ENCODE peak calls at places on chromosomes 5 and 9, in four cellular contexts. L is neuronal stem cell, A is astrocyte of the spinal cord, S is Karpas-422. I is an unnamed sample.
A peak's percentile ranks its signal among the peaks of the same experiment; 100 is the strongest.

GRCh38 chr5:11177993-11178711 is 417.1 kb upstream of the DAP start:
- DNase-seq in L (no peak), A (no peak), S (peak; percentile 15), I (no peak)

GRCh38 chr9:21316032-21316842 is 11.1 kb upstream of the IFNA5 start:
- DNase-seq in L (no peak), A (no peak), S (no peak), I (no peak)

GRCh38 chr5:93296338-93296737 is 284.7 kb downstream of the NR2F1-AS1 start:
- DNase-seq in L (no peak), A (no peak), S (no peak), I (no peak)

GRCh38 chr9:75039006-75039405 is 10.9 kb upstream of the CARNMT1 start:
- DNase-seq in L (no peak), A (peak; percentile 45), S (no peak), I (peak; percentile 4)

GRCh38 chr5:71790433-71790832 is 71.4 kb downstream of the CARTPT start:
- DNase-seq in L (no peak), A (no peak), S (no peak), I (no peak)

GRCh38 chr5:113226337-113226736 is 208.5 kb downstream of the TSSK1B start:
- DNase-seq in L (no peak), A (no peak), S (no peak), I (no peak)

GRCh38 chr9:138075961-138076649 is 198.5 kb downstream of the CACNA1B start:
- DNase-seq in L (no peak), A (no peak), S (no peak), I (no peak)

GRCh38 chr5:16713386-16713928 is 96.7 kb upstream of the RETREG1 start:
- DNase-seq in L (peak; percentile 98), A (peak; percentile 79), S (no peak), I (peak; percentile 66)

GRCh38 chr5:116532762-116533525 is 41.7 kb downstream of the SEMA6A start:
- DNase-seq in L (no peak), A (no peak), S (no peak), I (no peak)

GRCh38 chr5:25701936-25702335 is 1057.2 kb upstream of the CDH10 start:
- DNase-seq in L (no peak), A (no peak), S (no peak), I (no peak)

GRCh38 chr5:143398451-143399237 is 4.8 kb downstream of the NR3C1 start:
- DNase-seq in L (no peak), A (peak; percentile 45), S (peak; percentile 83), I (peak; percentile 45)

GRCh38 chr9:116409659-116410058 is 256.1 kb downstream of the PAPPA start:
- DNase-seq in L (no peak), A (no peak), S (no peak), I (no peak)

GRCh38 chr9:128114326-128115186 is 13.0 kb downstream of the PTGES2 start:
- DNase-seq in L (no peak), A (no peak), S (peak; percentile 38), I (no peak)

GRCh38 chr5:54442271-54442670 is 13.2 kb upstream of the HSPB3 start:
- DNase-seq in L (no peak), A (no peak), S (no peak), I (no peak)

GRCh38 chr5:150234606-150235547 is 45.0 kb downstream of the SLC6A7 start:
- DNase-seq in L (no peak), A (no peak), S (no peak), I (no peak)

GRCh38 chr5:120096413-120096812 is 367.7 kb upstream of the PRR16 start:
- DNase-seq in L (no peak), A (peak; percentile 33), S (no peak), I (peak; percentile 59)
- H3K4me3 ChIP-seq in L (no peak overlapping the region), A (no peak overlapping the region), S (no peak overlapping the region), I (peak overlapping the region; percentile 29)

GRCh38 chr5:73989956-73990355 is 364.0 kb downstream of the ARHGEF28 start:
- DNase-seq in L (no peak), A (no peak), S (no peak), I (no peak)
- H3K4me3 ChIP-seq in L (no peak overlapping the region), A (no peak overlapping the region), S (no peak overlapping the region), I (no peak overlapping the region)

GRCh38 chr9:114181583-114182409 is 26.5 kb downstream of the COL27A1 start:
- DNase-seq in L (no peak), A (no peak), S (no peak), I (peak; percentile 17)
- H3K4me3 ChIP-seq in L (no peak overlapping the region), A (no peak overlapping the region), S (no peak overlapping the region), I (no peak overlapping the region)

GRCh38 chr9:90697782-90698181 is 55.2 kb upstream of the DIRAS2 start:
- DNase-seq in L (no peak), A (no peak), S (no peak), I (no peak)

GRCh38 chr9:90702431-90702830 is 59.8 kb upstream of the DIRAS2 start:
- DNase-seq in L (no peak), A (no peak), S (no peak), I (no peak)

DNA sequence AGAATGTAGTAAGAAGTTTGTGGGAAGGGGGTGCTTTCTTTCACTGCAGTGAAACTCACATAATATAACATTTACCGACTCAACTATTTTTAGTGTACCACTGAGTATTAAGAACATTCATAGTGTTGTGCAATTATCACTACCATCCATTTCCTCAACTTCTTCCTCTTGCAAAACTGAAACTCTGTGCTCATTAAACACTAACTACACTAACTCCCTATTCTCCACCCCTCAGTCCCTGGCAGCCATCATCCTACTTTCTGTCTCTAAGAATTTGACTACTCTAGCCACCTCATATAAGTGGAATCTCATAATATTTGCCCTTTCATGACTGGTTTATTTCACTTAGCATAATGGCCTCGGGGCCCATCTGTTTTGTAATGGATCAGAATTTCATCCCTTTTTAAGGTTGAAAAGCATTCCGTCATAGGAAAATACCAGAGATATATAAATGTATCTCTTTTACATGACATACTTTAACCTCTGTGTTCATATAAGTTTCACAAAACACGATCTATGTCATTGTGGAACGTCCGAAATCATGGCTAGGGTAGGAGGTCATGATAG is 56.3 kb upstream of the DIRAS2 start:
- DNase-seq in L (no peak), A (no peak), S (no peak), I (no peak)
- H3K4me3 ChIP-seq in L (no peak overlapping the region), A (no peak overlapping the region), S (no peak overlapping the region), I (no peak overlapping the region)

GRCh38 chr5:141363952-141364660 is at the start of gene PCDHGA5:
- DNase-seq in L (no peak), A (no peak), S (no peak), I (no peak)
- H3K4me3 ChIP-seq in L (no peak within 1 kb of the TSS), A (peak within 1 kb of the TSS; percentile 7), S (peak within 1 kb of the TSS; percentile 25), I (no peak within 1 kb of the TSS)

GRCh38 chr9:129888085-129888808 is 53.0 kb downstream of the USP20 start:
- DNase-seq in L (no peak), A (no peak), S (peak; percentile 97), I (no peak)

GRCh38 chr9:129885670-129886106 is 50.4 kb downstream of the USP20 start:
- DNase-seq in L (peak; percentile 77), A (peak; percentile 91), S (peak; percentile 95), I (peak; percentile 92)

GRCh38 chr9:129886226-129887174 is 51.2 kb downstream of the USP20 start:
- DNase-seq in L (no peak), A (no peak), S (peak; percentile 81), I (no peak)

GRCh38 chr9:129888809-129889460 is 53.7 kb downstream of the USP20 start:
- DNase-seq in L (no peak), A (no peak), S (no peak), I (no peak)

DNA sequence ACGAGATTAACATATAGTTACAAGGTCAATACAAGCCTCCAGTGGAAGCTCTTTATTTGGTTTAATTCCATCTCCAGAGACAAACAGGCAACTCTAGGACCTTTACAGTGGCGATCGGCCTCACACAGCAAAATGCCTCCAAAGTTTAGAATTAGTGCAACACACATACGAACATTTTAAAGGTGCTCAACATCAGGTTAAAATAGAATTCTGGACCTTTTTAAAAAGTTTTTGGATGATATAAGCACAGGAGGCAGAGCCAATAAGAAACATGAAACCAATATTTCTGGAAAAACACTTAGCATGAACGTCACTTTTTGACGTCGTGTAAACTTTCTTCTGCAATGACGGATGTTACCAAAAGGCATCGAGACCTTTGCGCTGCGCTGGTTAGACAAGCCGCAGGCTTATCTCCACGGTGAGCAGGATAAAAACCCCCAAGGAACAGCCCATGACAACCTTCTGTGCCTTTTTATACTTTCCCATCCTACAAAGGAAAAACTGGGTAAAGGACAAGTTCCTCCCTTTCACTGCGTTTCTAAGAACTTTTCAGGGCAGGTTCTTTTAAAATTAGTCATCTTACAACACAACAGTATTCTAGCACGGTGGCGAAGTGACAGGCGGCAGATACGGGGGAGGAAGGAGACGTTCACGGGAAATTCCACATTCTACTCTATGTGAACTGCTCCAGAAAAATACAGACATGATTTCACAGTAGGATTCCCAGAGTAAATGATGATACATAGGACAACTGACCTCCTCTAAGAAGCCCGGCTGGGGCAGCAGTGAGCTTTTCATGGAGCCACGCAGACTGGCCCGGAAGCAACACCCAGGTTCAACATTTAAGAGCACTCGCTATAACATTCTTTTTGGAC is 52.2 kb downstream of the USP20 start:
- DNase-seq in L (no peak), A (peak; percentile 52), S (peak; percentile 61), I (peak; percentile 70)
- H3K4me3 ChIP-seq in L (no peak overlapping the region), A (no peak overlapping the region), S (peak overlapping the region; percentile 64), I (no peak overlapping the region)

DNA sequence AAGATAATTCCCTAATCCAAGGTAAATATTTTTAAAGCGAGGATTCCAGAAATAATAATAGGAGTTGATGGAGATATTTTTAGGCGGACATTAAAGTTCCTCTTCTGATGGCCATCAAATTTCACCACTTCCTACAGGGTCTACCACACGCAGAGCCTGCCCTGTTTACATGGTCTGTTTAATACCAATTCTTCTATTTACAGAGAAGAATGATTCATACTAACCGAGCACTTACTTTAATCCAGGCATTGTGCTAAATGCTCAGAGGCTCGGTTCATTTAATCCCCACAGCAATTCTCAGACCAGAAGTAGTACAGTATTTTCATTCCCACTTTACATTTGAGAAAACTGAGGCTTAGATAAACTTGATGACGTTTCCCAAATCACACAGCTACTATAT is 3.0 kb upstream of the ITGA1 start:
- DNase-seq in L (no peak), A (no peak), S (no peak), I (no peak)
- H3K4me3 ChIP-seq in L (no peak overlapping the region), A (no peak overlapping the region), S (no peak overlapping the region), I (no peak overlapping the region)

GRCh38 chr5:140344683-140345423 is 1.6 kb downstream of the HBEGF start:
- DNase-seq in L (no peak), A (peak; percentile 42), S (no peak), I (no peak)

GRCh38 chr5:140342896-140343295 is 3.5 kb downstream of the HBEGF start:
- DNase-seq in L (no peak), A (no peak), S (no peak), I (no peak)

GRCh38 chr5:140341591-140341990 is 4.8 kb downstream of the HBEGF start:
- DNase-seq in L (no peak), A (no peak), S (no peak), I (no peak)

GRCh38 chr5:140340605-140341004 is 5.8 kb downstream of the HBEGF start:
- DNase-seq in L (no peak), A (no peak), S (no peak), I (no peak)

GRCh38 chr5:140342287-140342686 is 4.1 kb downstream of the HBEGF start:
- DNase-seq in L (no peak), A (no peak), S (peak; percentile 71), I (no peak)
- H3K4me3 ChIP-seq in L (no peak overlapping the region), A (no peak overlapping the region), S (no peak overlapping the region), I (no peak overlapping the region)

DNA sequence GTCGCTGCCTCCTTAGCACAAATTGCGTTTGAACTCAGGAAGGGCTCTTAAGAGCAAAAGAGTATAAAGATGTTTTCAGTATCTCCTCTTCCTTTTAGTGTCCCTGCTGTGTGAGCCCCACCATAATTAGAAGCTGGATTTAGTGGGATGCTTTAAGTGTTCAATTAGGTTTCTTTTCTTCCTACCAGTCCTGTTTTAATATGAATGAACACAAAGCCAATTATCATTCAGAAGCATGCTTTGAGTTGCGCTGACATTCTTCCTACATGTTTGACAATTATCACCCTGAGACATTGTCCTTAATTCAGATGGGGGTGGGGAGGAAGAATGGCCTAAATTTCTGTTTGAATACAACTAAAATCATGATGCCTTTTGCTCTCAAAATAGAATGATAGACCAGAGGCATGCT is 537.4 kb downstream of the DTWD2 start:
- DNase-seq in L (peak; percentile 30), A (no peak), S (no peak), I (no peak)
- H3K4me3 ChIP-seq in L (no peak overlapping the region), A (no peak overlapping the region), S (no peak overlapping the region), I (no peak overlapping the region)